ENCODE peak calls at places on chromosomes 1 and 21, in six cellular contexts. One of them, this sample, is unnamed.

GRCh38 chr21:41891132-41891531 is 12.0 kb upstream of the PRDM15 start:
- DNase-seq in GM04504: no peak
- DNase-seq in activated CD4-positive, alpha-beta T cell treated with anti-CD3 and anti-CD28 coated beads, Interleukin-2, amount 10 ng/mL, durations not matched to agents 7 days and 5 days: no peak
- DNase-seq in natural killer cell treated with Interleukin-12 subunit alpha and Interleukin-12 subunit beta and Interleukin-15 and Interleukin-18, amount 100 ng/mL, for 72 hours: no peak
- DNase-seq in activated B cell treated with CpG ODN at 0.5 μM for 24 hours: no peak
- DNase-seq in stimulated activated CD8-positive, alpha-beta memory T cell treated with anti-CD3 and anti-CD28 coated beads, Interleukin-2, amount 100 ng/mL, for 48 hours: no peak
- DNase-seq in this sample: no peak

GRCh38 chr21:14942801-14943490 is 121.9 kb downstream of the NRIP1 start:
- DNase-seq in activated B cell treated with CpG ODN at 0.5 μM for 24 hours: no peak
- DNase-seq in natural killer cell treated with Interleukin-12 subunit alpha and Interleukin-12 subunit beta and Interleukin-15 and Interleukin-18, amount 100 ng/mL, for 72 hours: no peak
- DNase-seq in activated CD4-positive, alpha-beta T cell treated with anti-CD3 and anti-CD28 coated beads, Interleukin-2, amount 10 ng/mL, durations not matched to agents 7 days and 5 days: no peak
- DNase-seq in stimulated activated CD8-positive, alpha-beta memory T cell treated with anti-CD3 and anti-CD28 coated beads, Interleukin-2, amount 100 ng/mL, for 48 hours: no peak
- DNase-seq in GM04504: no peak
- DNase-seq in this sample: no peak

GRCh38 chr1:224510880-224511645 is 76.5 kb upstream of the WDR26 start:
- DNase-seq in GM04504: no peak
- DNase-seq in activated CD4-positive, alpha-beta T cell treated with anti-CD3 and anti-CD28 coated beads, Interleukin-2, amount 10 ng/mL, durations not matched to agents 7 days and 5 days: no peak
- DNase-seq in stimulated activated CD8-positive, alpha-beta memory T cell treated with anti-CD3 and anti-CD28 coated beads, Interleukin-2, amount 100 ng/mL, for 48 hours: no peak
- DNase-seq in natural killer cell treated with Interleukin-12 subunit alpha and Interleukin-12 subunit beta and Interleukin-15 and Interleukin-18, amount 100 ng/mL, for 72 hours: no peak
- DNase-seq in activated B cell treated with CpG ODN at 0.5 μM for 24 hours: no peak
- DNase-seq in this sample: no peak

GRCh38 chr1:5815716-5816115 is 176.5 kb downstream of the NPHP4 start:
- DNase-seq in activated B cell treated with CpG ODN at 0.5 μM for 24 hours: no peak
- DNase-seq in activated CD4-positive, alpha-beta T cell treated with anti-CD3 and anti-CD28 coated beads, Interleukin-2, amount 10 ng/mL, durations not matched to agents 7 days and 5 days: no peak
- DNase-seq in natural killer cell treated with Interleukin-12 subunit alpha and Interleukin-12 subunit beta and Interleukin-15 and Interleukin-18, amount 100 ng/mL, for 72 hours: no peak
- DNase-seq in stimulated activated CD8-positive, alpha-beta memory T cell treated with anti-CD3 and anti-CD28 coated beads, Interleukin-2, amount 100 ng/mL, for 48 hours: no peak
- DNase-seq in GM04504: no peak
- DNase-seq in this sample: no peak

GRCh38 chr1:50179639-50180038 is 70.9 kb downstream of the ELAVL4 start:
- DNase-seq in activated CD4-positive, alpha-beta T cell treated with anti-CD3 and anti-CD28 coated beads, Interleukin-2, amount 10 ng/mL, durations not matched to agents 7 days and 5 days: no peak
- DNase-seq in GM04504: no peak
- DNase-seq in natural killer cell treated with Interleukin-12 subunit alpha and Interleukin-12 subunit beta and Interleukin-15 and Interleukin-18, amount 100 ng/mL, for 72 hours: no peak
- DNase-seq in stimulated activated CD8-positive, alpha-beta memory T cell treated with anti-CD3 and anti-CD28 coated beads, Interleukin-2, amount 100 ng/mL, for 48 hours: no peak
- DNase-seq in activated B cell treated with CpG ODN at 0.5 μM for 24 hours: no peak
- DNase-seq in this sample: no peak

GRCh38 chr21:37071561-37072238 is 1.2 kb downstream of the PIGP start:
- DNase-seq in stimulated activated CD8-positive, alpha-beta memory T cell treated with anti-CD3 and anti-CD28 coated beads, Interleukin-2, amount 100 ng/mL, for 48 hours: no peak
- DNase-seq in GM04504: peak; percentile 60
- DNase-seq in activated CD4-positive, alpha-beta T cell treated with anti-CD3 and anti-CD28 coated beads, Interleukin-2, amount 10 ng/mL, durations not matched to agents 7 days and 5 days: no peak
- DNase-seq in natural killer cell treated with Interleukin-12 subunit alpha and Interleukin-12 subunit beta and Interleukin-15 and Interleukin-18, amount 100 ng/mL, for 72 hours: no peak
- DNase-seq in activated B cell treated with CpG ODN at 0.5 μM for 24 hours: no peak
- DNase-seq in this sample: no peak

GRCh38 chr1:3068400-3069361 is at the start of gene PRDM16:
- DNase-seq in natural killer cell treated with Interleukin-12 subunit alpha and Interleukin-12 subunit beta and Interleukin-15 and Interleukin-18, amount 100 ng/mL, for 72 hours: peak; percentile 39
- DNase-seq in stimulated activated CD8-positive, alpha-beta memory T cell treated with anti-CD3 and anti-CD28 coated beads, Interleukin-2, amount 100 ng/mL, for 48 hours: no peak
- DNase-seq in activated CD4-positive, alpha-beta T cell treated with anti-CD3 and anti-CD28 coated beads, Interleukin-2, amount 10 ng/mL, durations not matched to agents 7 days and 5 days: peak; percentile 26
- DNase-seq in activated B cell treated with CpG ODN at 0.5 μM for 24 hours: no peak
- DNase-seq in GM04504: no peak
- DNase-seq in this sample: peak; percentile 22

GRCh38 chr1:166007176-166007575 is 159.6 kb downstream of the FAM78B start:
- DNase-seq in activated CD4-positive, alpha-beta T cell treated with anti-CD3 and anti-CD28 coated beads, Interleukin-2, amount 10 ng/mL, durations not matched to agents 7 days and 5 days: no peak
- DNase-seq in stimulated activated CD8-positive, alpha-beta memory T cell treated with anti-CD3 and anti-CD28 coated beads, Interleukin-2, amount 100 ng/mL, for 48 hours: no peak
- DNase-seq in activated B cell treated with CpG ODN at 0.5 μM for 24 hours: no peak
- DNase-seq in natural killer cell treated with Interleukin-12 subunit alpha and Interleukin-12 subunit beta and Interleukin-15 and Interleukin-18, amount 100 ng/mL, for 72 hours: no peak
- DNase-seq in GM04504: no peak
- DNase-seq in this sample: no peak

GRCh38 chr1:21293537-21294265 is 3.4 kb upstream of the ECE1 start:
- DNase-seq in natural killer cell treated with Interleukin-12 subunit alpha and Interleukin-12 subunit beta and Interleukin-15 and Interleukin-18, amount 100 ng/mL, for 72 hours: peak; percentile 66
- DNase-seq in GM04504: no peak
- DNase-seq in stimulated activated CD8-positive, alpha-beta memory T cell treated with anti-CD3 and anti-CD28 coated beads, Interleukin-2, amount 100 ng/mL, for 48 hours: peak; percentile 76
- DNase-seq in activated CD4-positive, alpha-beta T cell treated with anti-CD3 and anti-CD28 coated beads, Interleukin-2, amount 10 ng/mL, durations not matched to agents 7 days and 5 days: peak; percentile 70
- DNase-seq in activated B cell treated with CpG ODN at 0.5 μM for 24 hours: peak; percentile 65
- DNase-seq in this sample: no peak

GRCh38 chr1:150066838-150067183 is 765 bp upstream of the VPS45 start:
- DNase-seq in stimulated activated CD8-positive, alpha-beta memory T cell treated with anti-CD3 and anti-CD28 coated beads, Interleukin-2, amount 100 ng/mL, for 48 hours: peak; percentile 40
- DNase-seq in activated B cell treated with CpG ODN at 0.5 μM for 24 hours: peak; percentile 29
- DNase-seq in natural killer cell treated with Interleukin-12 subunit alpha and Interleukin-12 subunit beta and Interleukin-15 and Interleukin-18, amount 100 ng/mL, for 72 hours: peak; percentile 65
- DNase-seq in GM04504: no peak
- DNase-seq in activated CD4-positive, alpha-beta T cell treated with anti-CD3 and anti-CD28 coated beads, Interleukin-2, amount 10 ng/mL, durations not matched to agents 7 days and 5 days: peak; percentile 45
- DNase-seq in this sample: no peak

GRCh38 chr1:7207875-7208646 is 422.8 kb downstream of the CAMTA1 start:
- DNase-seq in activated B cell treated with CpG ODN at 0.5 μM for 24 hours: no peak
- DNase-seq in GM04504: no peak
- DNase-seq in natural killer cell treated with Interleukin-12 subunit alpha and Interleukin-12 subunit beta and Interleukin-15 and Interleukin-18, amount 100 ng/mL, for 72 hours: no peak
- DNase-seq in stimulated activated CD8-positive, alpha-beta memory T cell treated with anti-CD3 and anti-CD28 coated beads, Interleukin-2, amount 100 ng/mL, for 48 hours: no peak
- DNase-seq in activated CD4-positive, alpha-beta T cell treated with anti-CD3 and anti-CD28 coated beads, Interleukin-2, amount 10 ng/mL, durations not matched to agents 7 days and 5 days: peak; percentile 40
- DNase-seq in this sample: no peak

GRCh38 chr1:197976368-197976767 is 59.2 kb downstream of the LHX9 start:
- DNase-seq in natural killer cell treated with Interleukin-12 subunit alpha and Interleukin-12 subunit beta and Interleukin-15 and Interleukin-18, amount 100 ng/mL, for 72 hours: no peak
- DNase-seq in GM04504: no peak
- DNase-seq in activated B cell treated with CpG ODN at 0.5 μM for 24 hours: no peak
- DNase-seq in stimulated activated CD8-positive, alpha-beta memory T cell treated with anti-CD3 and anti-CD28 coated beads, Interleukin-2, amount 100 ng/mL, for 48 hours: no peak
- DNase-seq in activated CD4-positive, alpha-beta T cell treated with anti-CD3 and anti-CD28 coated beads, Interleukin-2, amount 10 ng/mL, durations not matched to agents 7 days and 5 days: no peak
- DNase-seq in this sample: no peak

GRCh38 chr1:87305762-87306161 is 22.9 kb upstream of the LMO4 start:
- DNase-seq in activated CD4-positive, alpha-beta T cell treated with anti-CD3 and anti-CD28 coated beads, Interleukin-2, amount 10 ng/mL, durations not matched to agents 7 days and 5 days: no peak
- DNase-seq in GM04504: peak; percentile 14
- DNase-seq in stimulated activated CD8-positive, alpha-beta memory T cell treated with anti-CD3 and anti-CD28 coated beads, Interleukin-2, amount 100 ng/mL, for 48 hours: no peak
- DNase-seq in natural killer cell treated with Interleukin-12 subunit alpha and Interleukin-12 subunit beta and Interleukin-15 and Interleukin-18, amount 100 ng/mL, for 72 hours: no peak
- DNase-seq in activated B cell treated with CpG ODN at 0.5 μM for 24 hours: no peak
- DNase-seq in this sample: no peak

GRCh38 chr1:247948558-247948957 is at the start of gene OR2L8:
- DNase-seq in activated CD4-positive, alpha-beta T cell treated with anti-CD3 and anti-CD28 coated beads, Interleukin-2, amount 10 ng/mL, durations not matched to agents 7 days and 5 days: no peak
- DNase-seq in activated B cell treated with CpG ODN at 0.5 μM for 24 hours: no peak
- DNase-seq in stimulated activated CD8-positive, alpha-beta memory T cell treated with anti-CD3 and anti-CD28 coated beads, Interleukin-2, amount 100 ng/mL, for 48 hours: no peak
- DNase-seq in natural killer cell treated with Interleukin-12 subunit alpha and Interleukin-12 subunit beta and Interleukin-15 and Interleukin-18, amount 100 ng/mL, for 72 hours: no peak
- DNase-seq in GM04504: no peak
- DNase-seq in this sample: no peak

GRCh38 chr1:84693009-84693408 is 2.7 kb upstream of the SSX2IP start:
- DNase-seq in natural killer cell treated with Interleukin-12 subunit alpha and Interleukin-12 subunit beta and Interleukin-15 and Interleukin-18, amount 100 ng/mL, for 72 hours: no peak
- DNase-seq in stimulated activated CD8-positive, alpha-beta memory T cell treated with anti-CD3 and anti-CD28 coated beads, Interleukin-2, amount 100 ng/mL, for 48 hours: no peak
- DNase-seq in activated B cell treated with CpG ODN at 0.5 μM for 24 hours: no peak
- DNase-seq in GM04504: no peak
- DNase-seq in activated CD4-positive, alpha-beta T cell treated with anti-CD3 and anti-CD28 coated beads, Interleukin-2, amount 10 ng/mL, durations not matched to agents 7 days and 5 days: peak; percentile 10
- DNase-seq in this sample: no peak

GRCh38 chr1:166843769-166844596 is 4.7 kb downstream of the POGK start:
- DNase-seq in GM04504: no peak
- DNase-seq in activated B cell treated with CpG ODN at 0.5 μM for 24 hours: no peak
- DNase-seq in natural killer cell treated with Interleukin-12 subunit alpha and Interleukin-12 subunit beta and Interleukin-15 and Interleukin-18, amount 100 ng/mL, for 72 hours: no peak
- DNase-seq in stimulated activated CD8-positive, alpha-beta memory T cell treated with anti-CD3 and anti-CD28 coated beads, Interleukin-2, amount 100 ng/mL, for 48 hours: no peak
- DNase-seq in activated CD4-positive, alpha-beta T cell treated with anti-CD3 and anti-CD28 coated beads, Interleukin-2, amount 10 ng/mL, durations not matched to agents 7 days and 5 days: no peak
- DNase-seq in this sample: no peak

GRCh38 chr1:246724725-246725095 is 501 bp downstream of the SCCPDH start:
- DNase-seq in GM04504: no peak
- DNase-seq in activated B cell treated with CpG ODN at 0.5 μM for 24 hours: no peak
- DNase-seq in activated CD4-positive, alpha-beta T cell treated with anti-CD3 and anti-CD28 coated beads, Interleukin-2, amount 10 ng/mL, durations not matched to agents 7 days and 5 days: no peak
- DNase-seq in natural killer cell treated with Interleukin-12 subunit alpha and Interleukin-12 subunit beta and Interleukin-15 and Interleukin-18, amount 100 ng/mL, for 72 hours: no peak
- DNase-seq in stimulated activated CD8-positive, alpha-beta memory T cell treated with anti-CD3 and anti-CD28 coated beads, Interleukin-2, amount 100 ng/mL, for 48 hours: no peak
- DNase-seq in this sample: no peak

GRCh38 chr1:205199090-205199930 is 12.2 kb downstream of the DSTYK start:
- DNase-seq in stimulated activated CD8-positive, alpha-beta memory T cell treated with anti-CD3 and anti-CD28 coated beads, Interleukin-2, amount 100 ng/mL, for 48 hours: no peak
- DNase-seq in activated CD4-positive, alpha-beta T cell treated with anti-CD3 and anti-CD28 coated beads, Interleukin-2, amount 10 ng/mL, durations not matched to agents 7 days and 5 days: peak; percentile 27
- DNase-seq in GM04504: no peak
- DNase-seq in natural killer cell treated with Interleukin-12 subunit alpha and Interleukin-12 subunit beta and Interleukin-15 and Interleukin-18, amount 100 ng/mL, for 72 hours: no peak
- DNase-seq in activated B cell treated with CpG ODN at 0.5 μM for 24 hours: no peak
- DNase-seq in this sample: no peak

GRCh38 chr1:153533689-153534201 is 2.0 kb downstream of the S100A6 start:
- DNase-seq in activated B cell treated with CpG ODN at 0.5 μM for 24 hours: no peak
- DNase-seq in GM04504: peak; percentile 87
- DNase-seq in natural killer cell treated with Interleukin-12 subunit alpha and Interleukin-12 subunit beta and Interleukin-15 and Interleukin-18, amount 100 ng/mL, for 72 hours: no peak
- DNase-seq in activated CD4-positive, alpha-beta T cell treated with anti-CD3 and anti-CD28 coated beads, Interleukin-2, amount 10 ng/mL, durations not matched to agents 7 days and 5 days: no peak
- DNase-seq in stimulated activated CD8-positive, alpha-beta memory T cell treated with anti-CD3 and anti-CD28 coated beads, Interleukin-2, amount 100 ng/mL, for 48 hours: no peak
- DNase-seq in this sample: peak; percentile 79

GRCh38 chr21:38903578-38904193 is 98.0 kb downstream of the ETS2 start:
- DNase-seq in activated B cell treated with CpG ODN at 0.5 μM for 24 hours: no peak
- DNase-seq in activated CD4-positive, alpha-beta T cell treated with anti-CD3 and anti-CD28 coated beads, Interleukin-2, amount 10 ng/mL, durations not matched to agents 7 days and 5 days: no peak
- DNase-seq in stimulated activated CD8-positive, alpha-beta memory T cell treated with anti-CD3 and anti-CD28 coated beads, Interleukin-2, amount 100 ng/mL, for 48 hours: no peak
- DNase-seq in natural killer cell treated with Interleukin-12 subunit alpha and Interleukin-12 subunit beta and Interleukin-15 and Interleukin-18, amount 100 ng/mL, for 72 hours: no peak
- DNase-seq in GM04504: no peak
- DNase-seq in this sample: no peak

GRCh38 chr1:244841274-244841927 is 5.9 kb downstream of the COX20 start:
- DNase-seq in natural killer cell treated with Interleukin-12 subunit alpha and Interleukin-12 subunit beta and Interleukin-15 and Interleukin-18, amount 100 ng/mL, for 72 hours: no peak
- DNase-seq in activated B cell treated with CpG ODN at 0.5 μM for 24 hours: no peak
- DNase-seq in activated CD4-positive, alpha-beta T cell treated with anti-CD3 and anti-CD28 coated beads, Interleukin-2, amount 10 ng/mL, durations not matched to agents 7 days and 5 days: no peak
- DNase-seq in GM04504: no peak
- DNase-seq in stimulated activated CD8-positive, alpha-beta memory T cell treated with anti-CD3 and anti-CD28 coated beads, Interleukin-2, amount 100 ng/mL, for 48 hours: no peak
- DNase-seq in this sample: no peak

GRCh38 chr1:14952626-14953314 is 200.8 kb upstream of the TMEM51 start:
- DNase-seq in stimulated activated CD8-positive, alpha-beta memory T cell treated with anti-CD3 and anti-CD28 coated beads, Interleukin-2, amount 100 ng/mL, for 48 hours: no peak
- DNase-seq in GM04504: no peak
- DNase-seq in activated CD4-positive, alpha-beta T cell treated with anti-CD3 and anti-CD28 coated beads, Interleukin-2, amount 10 ng/mL, durations not matched to agents 7 days and 5 days: no peak
- DNase-seq in activated B cell treated with CpG ODN at 0.5 μM for 24 hours: no peak
- DNase-seq in natural killer cell treated with Interleukin-12 subunit alpha and Interleukin-12 subunit beta and Interleukin-15 and Interleukin-18, amount 100 ng/mL, for 72 hours: no peak
- DNase-seq in this sample: no peak

GRCh38 chr1:9328681-9329080 is 36.0 kb downstream of the SPSB1 start:
- DNase-seq in activated B cell treated with CpG ODN at 0.5 μM for 24 hours: no peak
- DNase-seq in stimulated activated CD8-positive, alpha-beta memory T cell treated with anti-CD3 and anti-CD28 coated beads, Interleukin-2, amount 100 ng/mL, for 48 hours: no peak
- DNase-seq in GM04504: no peak
- DNase-seq in activated CD4-positive, alpha-beta T cell treated with anti-CD3 and anti-CD28 coated beads, Interleukin-2, amount 10 ng/mL, durations not matched to agents 7 days and 5 days: no peak
- DNase-seq in natural killer cell treated with Interleukin-12 subunit alpha and Interleukin-12 subunit beta and Interleukin-15 and Interleukin-18, amount 100 ng/mL, for 72 hours: no peak
- DNase-seq in this sample: no peak

GRCh38 chr1:29282135-29282923 is 46.0 kb downstream of the PTPRU start:
- DNase-seq in GM04504: no peak
- DNase-seq in activated CD4-positive, alpha-beta T cell treated with anti-CD3 and anti-CD28 coated beads, Interleukin-2, amount 10 ng/mL, durations not matched to agents 7 days and 5 days: no peak
- DNase-seq in stimulated activated CD8-positive, alpha-beta memory T cell treated with anti-CD3 and anti-CD28 coated beads, Interleukin-2, amount 100 ng/mL, for 48 hours: no peak
- DNase-seq in activated B cell treated with CpG ODN at 0.5 μM for 24 hours: no peak
- DNase-seq in natural killer cell treated with Interleukin-12 subunit alpha and Interleukin-12 subunit beta and Interleukin-15 and Interleukin-18, amount 100 ng/mL, for 72 hours: no peak
- DNase-seq in this sample: no peak

GRCh38 chr1:43359696-43360095 is 915 bp downstream of the CDC20 start:
- DNase-seq in activated CD4-positive, alpha-beta T cell treated with anti-CD3 and anti-CD28 coated beads, Interleukin-2, amount 10 ng/mL, durations not matched to agents 7 days and 5 days: no peak
- DNase-seq in GM04504: no peak
- DNase-seq in stimulated activated CD8-positive, alpha-beta memory T cell treated with anti-CD3 and anti-CD28 coated beads, Interleukin-2, amount 100 ng/mL, for 48 hours: no peak
- DNase-seq in natural killer cell treated with Interleukin-12 subunit alpha and Interleukin-12 subunit beta and Interleukin-15 and Interleukin-18, amount 100 ng/mL, for 72 hours: no peak
- DNase-seq in activated B cell treated with CpG ODN at 0.5 μM for 24 hours: no peak
- DNase-seq in this sample: no peak

GRCh38 chr21:34673006-34673405 is 4.2 kb downstream of the CLIC6 start:
- DNase-seq in activated CD4-positive, alpha-beta T cell treated with anti-CD3 and anti-CD28 coated beads, Interleukin-2, amount 10 ng/mL, durations not matched to agents 7 days and 5 days: no peak
- DNase-seq in natural killer cell treated with Interleukin-12 subunit alpha and Interleukin-12 subunit beta and Interleukin-15 and Interleukin-18, amount 100 ng/mL, for 72 hours: no peak
- DNase-seq in stimulated activated CD8-positive, alpha-beta memory T cell treated with anti-CD3 and anti-CD28 coated beads, Interleukin-2, amount 100 ng/mL, for 48 hours: no peak
- DNase-seq in GM04504: no peak
- DNase-seq in activated B cell treated with CpG ODN at 0.5 μM for 24 hours: no peak
- DNase-seq in this sample: no peak

GRCh38 chr1:37705399-37705798 is 13.1 kb downstream of the CDCA8 start:
- DNase-seq in activated B cell treated with CpG ODN at 0.5 μM for 24 hours: no peak
- DNase-seq in GM04504: no peak
- DNase-seq in activated CD4-positive, alpha-beta T cell treated with anti-CD3 and anti-CD28 coated beads, Interleukin-2, amount 10 ng/mL, durations not matched to agents 7 days and 5 days: no peak
- DNase-seq in stimulated activated CD8-positive, alpha-beta memory T cell treated with anti-CD3 and anti-CD28 coated beads, Interleukin-2, amount 100 ng/mL, for 48 hours: no peak
- DNase-seq in natural killer cell treated with Interleukin-12 subunit alpha and Interleukin-12 subunit beta and Interleukin-15 and Interleukin-18, amount 100 ng/mL, for 72 hours: no peak
- DNase-seq in this sample: no peak

GRCh38 chr21:26120833-26121232 is 49.7 kb downstream of the APP start:
- DNase-seq in stimulated activated CD8-positive, alpha-beta memory T cell treated with anti-CD3 and anti-CD28 coated beads, Interleukin-2, amount 100 ng/mL, for 48 hours: no peak
- DNase-seq in activated B cell treated with CpG ODN at 0.5 μM for 24 hours: no peak
- DNase-seq in natural killer cell treated with Interleukin-12 subunit alpha and Interleukin-12 subunit beta and Interleukin-15 and Interleukin-18, amount 100 ng/mL, for 72 hours: no peak
- DNase-seq in GM04504: no peak
- DNase-seq in activated CD4-positive, alpha-beta T cell treated with anti-CD3 and anti-CD28 coated beads, Interleukin-2, amount 10 ng/mL, durations not matched to agents 7 days and 5 days: no peak
- DNase-seq in this sample: no peak

GRCh38 chr1:59871746-59872145 is 54.8 kb downstream of the CYP2J2 start:
- DNase-seq in natural killer cell treated with Interleukin-12 subunit alpha and Interleukin-12 subunit beta and Interleukin-15 and Interleukin-18, amount 100 ng/mL, for 72 hours: no peak
- DNase-seq in activated CD4-positive, alpha-beta T cell treated with anti-CD3 and anti-CD28 coated beads, Interleukin-2, amount 10 ng/mL, durations not matched to agents 7 days and 5 days: no peak
- DNase-seq in GM04504: no peak
- DNase-seq in stimulated activated CD8-positive, alpha-beta memory T cell treated with anti-CD3 and anti-CD28 coated beads, Interleukin-2, amount 100 ng/mL, for 48 hours: no peak
- DNase-seq in activated B cell treated with CpG ODN at 0.5 μM for 24 hours: no peak
- DNase-seq in this sample: no peak

GRCh38 chr1:234605983-234606730 is 3.8 kb downstream of the IRF2BP2 start:
- DNase-seq in natural killer cell treated with Interleukin-12 subunit alpha and Interleukin-12 subunit beta and Interleukin-15 and Interleukin-18, amount 100 ng/mL, for 72 hours: no peak
- DNase-seq in stimulated activated CD8-positive, alpha-beta memory T cell treated with anti-CD3 and anti-CD28 coated beads, Interleukin-2, amount 100 ng/mL, for 48 hours: no peak
- DNase-seq in GM04504: no peak
- DNase-seq in activated B cell treated with CpG ODN at 0.5 μM for 24 hours: no peak
- DNase-seq in activated CD4-positive, alpha-beta T cell treated with anti-CD3 and anti-CD28 coated beads, Interleukin-2, amount 10 ng/mL, durations not matched to agents 7 days and 5 days: peak; percentile 55
- DNase-seq in this sample: no peak

GRCh38 chr1:110638062-110638461 is 31.9 kb upstream of the KCNA2 start:
- DNase-seq in stimulated activated CD8-positive, alpha-beta memory T cell treated with anti-CD3 and anti-CD28 coated beads, Interleukin-2, amount 100 ng/mL, for 48 hours: no peak
- DNase-seq in GM04504: no peak
- DNase-seq in activated B cell treated with CpG ODN at 0.5 μM for 24 hours: no peak
- DNase-seq in activated CD4-positive, alpha-beta T cell treated with anti-CD3 and anti-CD28 coated beads, Interleukin-2, amount 10 ng/mL, durations not matched to agents 7 days and 5 days: no peak
- DNase-seq in natural killer cell treated with Interleukin-12 subunit alpha and Interleukin-12 subunit beta and Interleukin-15 and Interleukin-18, amount 100 ng/mL, for 72 hours: no peak
- DNase-seq in this sample: no peak

GRCh38 chr1:221522440-221523050 is 219.3 kb downstream of the DUSP10 start:
- DNase-seq in GM04504: no peak
- DNase-seq in stimulated activated CD8-positive, alpha-beta memory T cell treated with anti-CD3 and anti-CD28 coated beads, Interleukin-2, amount 100 ng/mL, for 48 hours: no peak
- DNase-seq in natural killer cell treated with Interleukin-12 subunit alpha and Interleukin-12 subunit beta and Interleukin-15 and Interleukin-18, amount 100 ng/mL, for 72 hours: peak; percentile 72
- DNase-seq in activated CD4-positive, alpha-beta T cell treated with anti-CD3 and anti-CD28 coated beads, Interleukin-2, amount 10 ng/mL, durations not matched to agents 7 days and 5 days: no peak
- DNase-seq in activated B cell treated with CpG ODN at 0.5 μM for 24 hours: no peak
- DNase-seq in this sample: no peak

GRCh38 chr1:19668893-19669292 is 4.2 kb downstream of the HTR6 start:
- DNase-seq in GM04504: no peak
- DNase-seq in stimulated activated CD8-positive, alpha-beta memory T cell treated with anti-CD3 and anti-CD28 coated beads, Interleukin-2, amount 100 ng/mL, for 48 hours: no peak
- DNase-seq in activated B cell treated with CpG ODN at 0.5 μM for 24 hours: no peak
- DNase-seq in activated CD4-positive, alpha-beta T cell treated with anti-CD3 and anti-CD28 coated beads, Interleukin-2, amount 10 ng/mL, durations not matched to agents 7 days and 5 days: no peak
- DNase-seq in natural killer cell treated with Interleukin-12 subunit alpha and Interleukin-12 subunit beta and Interleukin-15 and Interleukin-18, amount 100 ng/mL, for 72 hours: no peak
- DNase-seq in this sample: no peak

This sample was measured in CD14-positive monocyte.